ENCODE peak calls at places on chromosomes 5 and 9, in six cellular contexts. One of them, this sample, is unnamed.

GRCh38 chr5:24110019-24110615 is 534.7 kb downstream of the CDH10 start:
- DNase-seq in SK-N-SH: peak; percentile 20
- DNase-seq in sigmoid colon: no peak
- DNase-seq in H1: no peak
- DNase-seq in K562: no peak
- DNase-seq in stomach: no peak
- DNase-seq in this sample: no peak

GRCh38 chr5:135307143-135307903 is 91.7 kb downstream of the MACROH2A1 start:
- DNase-seq in sigmoid colon: no peak
- DNase-seq in H1: no peak
- DNase-seq in SK-N-SH: no peak
- DNase-seq in K562: no peak
- DNase-seq in stomach: no peak
- DNase-seq in this sample: no peak

GRCh38 chr9:128550770-128551651 is 1.4 kb upstream of the SPTAN1 start:
- DNase-seq in H1: no peak
- DNase-seq in SK-N-SH: no peak
- DNase-seq in sigmoid colon: peak; percentile 80
- DNase-seq in stomach: no peak
- DNase-seq in K562: no peak
- DNase-seq in this sample: no peak

GRCh38 chr5:149886697-149887470 is 57.7 kb downstream of the PDE6A start:
- DNase-seq in SK-N-SH: no peak
- DNase-seq in H1: no peak
- DNase-seq in K562: no peak
- DNase-seq in stomach: no peak
- DNase-seq in sigmoid colon: no peak
- DNase-seq in this sample: peak; percentile 59

GRCh38 chr5:89930591-89931383 is 478.8 kb downstream of the CETN3 start:
- DNase-seq in SK-N-SH: no peak
- DNase-seq in stomach: no peak
- DNase-seq in sigmoid colon: no peak
- DNase-seq in K562: no peak
- DNase-seq in H1: no peak
- DNase-seq in this sample: no peak

GRCh38 chr5:59732806-59733205 is 160.7 kb downstream of the PDE4D start:
- DNase-seq in sigmoid colon: no peak
- DNase-seq in H1: no peak
- DNase-seq in SK-N-SH: no peak
- DNase-seq in stomach: no peak
- DNase-seq in K562: no peak
- DNase-seq in this sample: no peak

GRCh38 chr5:6201626-6202025 is 176.7 kb downstream of the MED10 start:
- DNase-seq in SK-N-SH: no peak
- DNase-seq in stomach: no peak
- DNase-seq in K562: no peak
- DNase-seq in sigmoid colon: no peak
- DNase-seq in H1: no peak
- DNase-seq in this sample: no peak

GRCh38 chr9:104256031-104256709 is 162.1 kb downstream of the SMC2 start:
- DNase-seq in K562: no peak
- DNase-seq in stomach: no peak
- DNase-seq in sigmoid colon: no peak
- DNase-seq in H1: no peak
- DNase-seq in SK-N-SH: no peak
- DNase-seq in this sample: no peak

GRCh38 chr5:119271758-119272730 is 83.8 kb upstream of the TNFAIP8 start:
- DNase-seq in K562: no peak
- DNase-seq in H1: no peak
- DNase-seq in sigmoid colon: no peak
- DNase-seq in stomach: no peak
- DNase-seq in SK-N-SH: no peak
- DNase-seq in this sample: no peak

GRCh38 chr5:2335727-2336515 is 415.6 kb downstream of the IRX2 start:
- DNase-seq in sigmoid colon: no peak
- DNase-seq in H1: no peak
- DNase-seq in stomach: no peak
- DNase-seq in SK-N-SH: no peak
- DNase-seq in K562: no peak
- DNase-seq in this sample: no peak

GRCh38 chr9:84659273-84659672 is 10.3 kb upstream of the NTRK2 start:
- DNase-seq in stomach: no peak
- DNase-seq in sigmoid colon: no peak
- DNase-seq in SK-N-SH: no peak
- DNase-seq in H1: no peak
- DNase-seq in K562: no peak
- DNase-seq in this sample: no peak

GRCh38 chr9:116115731-116116353 is 37.7 kb upstream of the PAPPA start:
- DNase-seq in H1: no peak
- DNase-seq in sigmoid colon: no peak
- DNase-seq in stomach: no peak
- DNase-seq in SK-N-SH: no peak
- DNase-seq in K562: no peak
- DNase-seq in this sample: no peak

GRCh38 chr5:173001229-173001841 is 17.8 kb downstream of the ATP6V0E1 start:
- DNase-seq in H1: no peak
- DNase-seq in sigmoid colon: no peak
- DNase-seq in SK-N-SH: no peak
- DNase-seq in stomach: no peak
- DNase-seq in K562: no peak
- DNase-seq in this sample: no peak

GRCh38 chr9:15741015-15741414 is 188.2 kb downstream of the CCDC171 start:
- DNase-seq in H1: no peak
- DNase-seq in sigmoid colon: no peak
- DNase-seq in K562: no peak
- DNase-seq in stomach: no peak
- DNase-seq in SK-N-SH: no peak
- DNase-seq in this sample: no peak

GRCh38 chr5:95870105-95870672 is 47.7 kb upstream of the GLRX start:
- DNase-seq in K562: no peak
- DNase-seq in H1: no peak
- DNase-seq in SK-N-SH: no peak
- DNase-seq in stomach: no peak
- DNase-seq in sigmoid colon: no peak
- DNase-seq in this sample: no peak

GRCh38 chr5:169416583-169417196 is 115.8 kb upstream of the SLIT3 start:
- DNase-seq in sigmoid colon: no peak
- DNase-seq in H1: no peak
- DNase-seq in K562: peak; percentile 8
- DNase-seq in SK-N-SH: no peak
- DNase-seq in stomach: no peak
- DNase-seq in this sample: no peak

GRCh38 chr5:111472579-111472978 is 39.8 kb downstream of the STARD4 start:
- DNase-seq in K562: no peak
- DNase-seq in SK-N-SH: peak; percentile 37
- DNase-seq in stomach: no peak
- DNase-seq in sigmoid colon: no peak
- DNase-seq in H1: no peak
- DNase-seq in this sample: no peak

GRCh38 chr9:133238272-133238850 is 29.3 kb upstream of the OBP2B start:
- DNase-seq in SK-N-SH: peak; percentile 40
- DNase-seq in stomach: peak; percentile 69
- DNase-seq in K562: peak; percentile 99
- DNase-seq in sigmoid colon: peak; percentile 89
- DNase-seq in H1: peak; percentile 92
- DNase-seq in this sample: peak; percentile 95

GRCh38 chr9:126527109-126527825 is 86.5 kb upstream of the LMX1B start:
- DNase-seq in SK-N-SH: peak; percentile 47
- DNase-seq in H1: no peak
- DNase-seq in stomach: no peak
- DNase-seq in K562: no peak
- DNase-seq in sigmoid colon: peak; percentile 47
- DNase-seq in this sample: no peak

GRCh38 chr5:131321066-131321465 is 57.2 kb downstream of the CDC42SE2 start:
- DNase-seq in sigmoid colon: no peak
- DNase-seq in SK-N-SH: no peak
- DNase-seq in stomach: no peak
- DNase-seq in K562: no peak
- DNase-seq in H1: no peak
- DNase-seq in this sample: no peak

GRCh38 chr5:75358117-75358516 is 21.1 kb downstream of the HMGCR start:
- DNase-seq in K562: no peak
- DNase-seq in H1: no peak
- DNase-seq in sigmoid colon: no peak
- DNase-seq in stomach: no peak
- DNase-seq in SK-N-SH: no peak
- DNase-seq in this sample: no peak

GRCh38 chr9:14277202-14277601 is 36.7 kb downstream of the NFIB start:
- DNase-seq in SK-N-SH: no peak
- DNase-seq in H1: no peak
- DNase-seq in K562: no peak
- DNase-seq in stomach: no peak
- DNase-seq in sigmoid colon: no peak
- DNase-seq in this sample: no peak

GRCh38 chr5:133611357-133612020 is 852 bp downstream of the FSTL4 start:
- DNase-seq in H1: no peak
- DNase-seq in K562: no peak
- DNase-seq in SK-N-SH: peak; percentile 73
- DNase-seq in sigmoid colon: no peak
- DNase-seq in stomach: no peak
- DNase-seq in this sample: no peak

GRCh38 chr5:160685695-160686094 is 166.3 kb downstream of the ATP10B start:
- DNase-seq in sigmoid colon: no peak
- DNase-seq in K562: peak; percentile 24
- DNase-seq in H1: no peak
- DNase-seq in stomach: no peak
- DNase-seq in SK-N-SH: peak; percentile 18
- DNase-seq in this sample: no peak

GRCh38 chr5:76607353-76607871 is 15.8 kb downstream of the F2RL2 start:
- DNase-seq in stomach: no peak
- DNase-seq in SK-N-SH: no peak
- DNase-seq in sigmoid colon: no peak
- DNase-seq in H1: no peak
- DNase-seq in K562: no peak
- DNase-seq in this sample: no peak

GRCh38 chr5:4720831-4721230 is 419.3 kb upstream of the ADAMTS16 start:
- DNase-seq in H1: no peak
- DNase-seq in sigmoid colon: no peak
- DNase-seq in SK-N-SH: no peak
- DNase-seq in K562: no peak
- DNase-seq in stomach: no peak
- DNase-seq in this sample: no peak

GRCh38 chr5:159877894-159878448 is 38.3 kb upstream of the ADRA1B start:
- DNase-seq in stomach: peak; percentile 72
- DNase-seq in H1: no peak
- DNase-seq in SK-N-SH: no peak
- DNase-seq in K562: no peak
- DNase-seq in sigmoid colon: peak; percentile 85
- DNase-seq in this sample: peak; percentile 81

GRCh38 chr9:88776717-88777497 is 214.4 kb upstream of the S1PR3 start:
- DNase-seq in sigmoid colon: no peak
- DNase-seq in SK-N-SH: no peak
- DNase-seq in H1: no peak
- DNase-seq in K562: no peak
- DNase-seq in stomach: no peak
- DNase-seq in this sample: no peak

GRCh38 chr9:88773627-88774244 is 217.5 kb upstream of the S1PR3 start:
- DNase-seq in H1: no peak
- DNase-seq in stomach: no peak
- DNase-seq in K562: no peak
- DNase-seq in sigmoid colon: no peak
- DNase-seq in SK-N-SH: no peak
- DNase-seq in this sample: no peak

GRCh38 chr9:88775037-88775471 is 216.2 kb upstream of the S1PR3 start:
- DNase-seq in K562: peak; percentile 16
- DNase-seq in H1: no peak
- DNase-seq in SK-N-SH: no peak
- DNase-seq in sigmoid colon: peak; percentile 85
- DNase-seq in stomach: peak; percentile 44
- DNase-seq in this sample: no peak

GRCh38 chr9:88775966-88776365 is 215.3 kb upstream of the S1PR3 start:
- DNase-seq in K562: no peak
- DNase-seq in stomach: no peak
- DNase-seq in sigmoid colon: no peak
- DNase-seq in H1: no peak
- DNase-seq in SK-N-SH: no peak
- DNase-seq in this sample: no peak

DNA sequence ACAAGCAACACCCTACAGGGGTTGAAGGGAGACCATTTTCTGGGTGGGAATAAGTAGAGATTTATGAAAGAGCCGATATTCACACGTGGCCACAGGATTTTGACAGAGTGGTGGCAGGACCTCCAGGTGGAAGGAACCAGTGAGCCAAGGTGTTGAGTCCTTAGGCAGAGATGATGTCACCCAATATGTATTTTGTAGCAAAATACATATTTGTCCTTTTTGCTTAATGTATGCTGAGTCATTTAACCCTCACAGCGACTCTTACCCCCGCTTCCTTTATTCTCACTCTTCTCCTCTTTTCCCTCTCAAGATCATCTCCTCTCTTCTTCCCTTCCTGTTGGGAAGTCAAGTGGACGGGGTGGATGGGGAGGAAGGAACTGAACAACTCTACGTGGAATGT is 215.7 kb upstream of the S1PR3 start:
- DNase-seq in stomach: no peak
- DNase-seq in H1: no peak
- DNase-seq in SK-N-SH: no peak
- DNase-seq in K562: no peak
- DNase-seq in sigmoid colon: no peak
- DNase-seq in this sample: no peak
- TF ChIP-seq EP300 in stomach: no peak
- TF ChIP-seq EP300 in H1: no peak
- TF ChIP-seq EP300 in SK-N-SH: no peak
- TF ChIP-seq EP300 in K562: no peak
- TF ChIP-seq EP300 in sigmoid colon: no peak
- TF ChIP-seq EP300 in this sample: no peak

DNA sequence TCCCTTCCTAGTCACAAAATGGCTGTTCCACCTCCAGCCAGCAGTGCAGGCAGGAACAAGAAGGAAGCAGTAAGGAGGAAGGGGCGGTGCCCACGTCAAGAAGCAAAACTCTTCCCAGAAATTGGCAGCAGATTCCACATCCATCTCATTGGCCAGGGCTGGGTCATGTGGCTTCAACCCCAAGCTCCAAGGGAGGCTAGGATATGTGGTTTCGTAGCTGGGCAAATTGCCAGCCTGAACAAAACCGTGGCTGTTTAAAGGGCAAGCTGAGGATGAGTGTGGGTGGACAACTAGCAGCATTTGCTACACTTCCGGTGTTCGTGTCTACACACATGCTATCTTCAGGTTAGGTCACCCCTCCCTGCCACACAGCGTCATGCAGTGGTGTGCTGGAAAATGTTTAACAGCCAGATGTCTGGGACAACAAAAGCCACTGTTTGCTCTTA is 92.1 kb upstream of the MAP1B start:
- DNase-seq in K562: peak; percentile 29
- DNase-seq in SK-N-SH: peak; percentile 33
- DNase-seq in sigmoid colon: no peak
- DNase-seq in H1: no peak
- DNase-seq in stomach: no peak
- DNase-seq in this sample: no peak
- TF ChIP-seq POLR2AphosphoS5 in K562: no peak
- TF ChIP-seq POLR2AphosphoS5 in SK-N-SH: no peak
- TF ChIP-seq POLR2AphosphoS5 in sigmoid colon: no peak
- TF ChIP-seq POLR2AphosphoS5 in H1: no peak
- TF ChIP-seq POLR2AphosphoS5 in stomach: no peak
- TF ChIP-seq POLR2AphosphoS5 in this sample: no peak

GRCh38 chr5:142024771-142025304 is 12.0 kb upstream of the GNPDA1 start:
- DNase-seq in SK-N-SH: peak; percentile 93
- DNase-seq in H1: peak; percentile 77
- DNase-seq in sigmoid colon: peak; percentile 94
- DNase-seq in K562: peak; percentile 94
- DNase-seq in stomach: peak; percentile 82
- DNase-seq in this sample: peak; percentile 93
- TF ChIP-seq EP300 in SK-N-SH: no peak
- TF ChIP-seq EP300 in H1: no peak
- TF ChIP-seq EP300 in sigmoid colon: no peak
- TF ChIP-seq EP300 in K562: peak; percentile 17
- TF ChIP-seq EP300 in stomach: no peak
- TF ChIP-seq EP300 in this sample: no peak

GRCh38 chr9:114369567-114370240 is 18.1 kb downstream of the AKNA start:
- DNase-seq in SK-N-SH: no peak
- DNase-seq in sigmoid colon: no peak
- DNase-seq in H1: no peak
- DNase-seq in stomach: no peak
- DNase-seq in K562: no peak
- DNase-seq in this sample: no peak
- TF ChIP-seq POLR2AphosphoS5 in SK-N-SH: no peak
- TF ChIP-seq POLR2AphosphoS5 in sigmoid colon: no peak
- TF ChIP-seq POLR2AphosphoS5 in H1: no peak
- TF ChIP-seq POLR2AphosphoS5 in stomach: no peak
- TF ChIP-seq POLR2AphosphoS5 in K562: no peak
- TF ChIP-seq POLR2AphosphoS5 in this sample: no peak